ENCODE peak calls at places on chromosome 18, in six cellular contexts. Z is IMR-90, G is H9, I is H1, Y is trophoblast cell, J is mesenchymal stem cell. N is an unnamed sample. For H3K79me1, the result is how much of the 10 kb centered on the place peaks cover.

GRCh38 chr18:58716046-58716766 is 44.9 kb downstream of the MALT1 start:
- DNase-seq in Z (peak), G (no peak), I (no peak), Y (no peak), J (peak), N (no peak)

GRCh38 chr18:79801641-79802040 is 3.9 kb downstream of the KCNG2 start:
- DNase-seq in Z (no peak), G (no peak), I (no peak), Y (no peak), J (no peak), N (no peak)

GRCh38 chr18:46297621-46298020 is 193.4 kb downstream of the HAUS1 start:
- DNase-seq in Z (no peak), G (no peak), I (no peak), Y (no peak), J (no peak), N (no peak)

GRCh38 chr18:33837191-33837590 is 259.2 kb downstream of the ASXL3 start:
- DNase-seq in Z (no peak), G (no peak), I (no peak), Y (no peak), J (no peak), N (no peak)

GRCh38 chr18:57008001-57008686 is 138.7 kb upstream of the BOD1L2 start:
- DNase-seq in Z (no peak), G (peak), I (no peak), Y (no peak), J (no peak), N (no peak)

GRCh38 chr18:49340446-49340845 is 120.0 kb downstream of the DYM start:
- DNase-seq in Z (peak), G (no peak), I (no peak), Y (no peak), J (peak), N (no peak)

GRCh38 chr18:48186084-48186798 is 222.9 kb downstream of the ZBTB7C start:
- DNase-seq in Z (no peak), G (peak), I (no peak), Y (peak), J (no peak), N (peak)

GRCh38 chr18:48408111-48408726 is 964 bp downstream of the ZBTB7C start:
- DNase-seq in Z (no peak), G (no peak), I (no peak), Y (no peak), J (peak), N (no peak)

GRCh38 chr18:63477972-63478371 is 1.2 kb downstream of the SERPINB5 start:
- DNase-seq in Z (no peak), G (no peak), I (no peak), Y (no peak), J (peak), N (no peak)

GRCh38 chr18:32056613-32057358 is 34.9 kb upstream of the RNF138 start:
- DNase-seq in Z (no peak), G (no peak), I (no peak), Y (no peak), J (no peak), N (no peak)

GRCh38 chr18:7663305-7664023 is 96.3 kb downstream of the PTPRM start:
- DNase-seq in Z (no peak), G (no peak), I (no peak), Y (no peak), J (peak), N (no peak)

GRCh38 chr18:1840878-1841277 is 730.4 kb downstream of the METTL4 start:
- DNase-seq in Z (no peak), G (no peak), I (no peak), Y (no peak), J (no peak), N (no peak)

GRCh38 chr18:48868468-48869466 is 82.0 kb downstream of the SMAD7 start:
- DNase-seq in Z (peak), G (no peak), I (no peak), Y (peak), J (no peak), N (no peak)

GRCh38 chr18:80154293-80154692 is 45.2 kb downstream of the ADNP2 start:
- DNase-seq in Z (peak), G (peak), I (no peak), Y (no peak), J (peak), N (no peak)

GRCh38 chr18:44778788-44779187 is 98.1 kb downstream of the SETBP1 start:
- DNase-seq in Z (no peak), G (no peak), I (no peak), Y (no peak), J (no peak), N (no peak)

GRCh38 chr18:77765468-77765867 is 515.8 kb downstream of the GALR1 start:
- DNase-seq in Z (no peak), G (no peak), I (peak), Y (no peak), J (no peak), N (peak)

GRCh38 chr18:9494778-9495302 is 19.5 kb downstream of the RALBP1 start:
- DNase-seq in Z (peak), G (no peak), I (no peak), Y (peak), J (peak), N (no peak)

GRCh38 chr18:10663750-10664149 is 137.9 kb downstream of the NAPG start:
- DNase-seq in Z (no peak), G (no peak), I (no peak), Y (no peak), J (no peak), N (no peak)

GRCh38 chr18:47407736-47408135 is 156.3 kb upstream of the SKOR2 start:
- DNase-seq in Z (no peak), G (no peak), I (no peak), Y (no peak), J (no peak), N (no peak)

GRCh38 chr18:23188391-23188790 is 53.1 kb downstream of the CABLES1 start:
- DNase-seq in Z (no peak), G (no peak), I (no peak), Y (no peak), J (no peak), N (no peak)

GRCh38 chr18:28183418-28184078 is 6.6 kb upstream of the CDH2 start:
- DNase-seq in Z (peak), G (no peak), I (no peak), Y (peak), J (peak), N (no peak)

GRCh38 chr18:54284967-54285785 is 15.9 kb downstream of the POLI start:
- DNase-seq in Z (peak), G (no peak), I (no peak), Y (peak), J (peak), N (no peak)

GRCh38 chr18:45169610-45170009 is 445.7 kb upstream of the SLC14A2 start:
- DNase-seq in Z (peak), G (no peak), I (no peak), Y (peak), J (peak), N (no peak)

GRCh38 chr18:79479761-79480161 is 84.0 kb downstream of the NFATC1 start:
- DNase-seq in Z (no peak), G (no peak), I (no peak), Y (no peak), J (no peak), N (no peak)

GRCh38 chr18:1104265-1104792 is 199.7 kb downstream of the ADCYAP1 start:
- DNase-seq in Z (no peak), G (no peak), I (no peak), Y (no peak), J (peak), N (no peak)

GRCh38 chr18:44938396-44939036 is 257.8 kb downstream of the SETBP1 start:
- DNase-seq in Z (no peak), G (no peak), I (no peak), Y (no peak), J (no peak), N (no peak)

GRCh38 chr18:31316974-31317373 is 986 bp upstream of the DSG1 start:
- DNase-seq in Z (no peak), G (no peak), I (no peak), Y (no peak), J (no peak), N (no peak)

GRCh38 chr18:42274488-42275137 is 319.6 kb downstream of the PIK3C3 start:
- DNase-seq in Z (peak), G (peak), I (no peak), Y (no peak), J (peak), N (no peak)

GRCh38 chr18:21260621-21261020 is 18.6 kb downstream of the GREB1L start:
- DNase-seq in Z (no peak), G (no peak), I (no peak), Y (no peak), J (no peak), N (no peak)

GRCh38 chr18:66548747-66549146 is 55.1 kb downstream of the CDH19 start:
- DNase-seq in Z (no peak), G (no peak), I (no peak), Y (no peak), J (no peak), N (no peak)
- H4K91ac ChIP-seq in Z (no peak), G (no peak), I (no peak), Y (no peak), J (no peak), N (no peak)

DNA sequence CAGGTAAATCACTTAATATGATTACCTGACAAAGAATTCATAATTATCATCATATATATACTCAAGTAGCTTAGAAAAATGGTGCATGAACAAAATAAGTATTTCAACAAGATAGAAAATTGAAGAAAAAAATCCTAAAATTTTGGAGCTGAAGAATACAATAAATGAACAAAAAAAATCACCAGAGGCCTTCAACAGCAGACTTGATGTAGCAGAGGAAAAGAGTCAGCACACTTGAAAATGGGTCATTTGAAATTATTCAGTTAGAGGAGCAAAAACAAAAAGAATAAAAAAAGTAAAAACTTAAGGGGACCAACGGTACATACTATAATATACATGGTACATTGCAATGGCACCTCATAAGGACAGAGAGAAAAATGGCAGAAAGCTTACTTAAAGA is 40.2 kb upstream of the CD226 start:
- DNase-seq in Z (no peak), G (no peak), I (no peak), Y (no peak), J (no peak), N (no peak)
- H3K79me1 ChIP-seq in Z (under half), G (under half), I (under half), Y (under half), J (under half), N (under half)

DNA sequence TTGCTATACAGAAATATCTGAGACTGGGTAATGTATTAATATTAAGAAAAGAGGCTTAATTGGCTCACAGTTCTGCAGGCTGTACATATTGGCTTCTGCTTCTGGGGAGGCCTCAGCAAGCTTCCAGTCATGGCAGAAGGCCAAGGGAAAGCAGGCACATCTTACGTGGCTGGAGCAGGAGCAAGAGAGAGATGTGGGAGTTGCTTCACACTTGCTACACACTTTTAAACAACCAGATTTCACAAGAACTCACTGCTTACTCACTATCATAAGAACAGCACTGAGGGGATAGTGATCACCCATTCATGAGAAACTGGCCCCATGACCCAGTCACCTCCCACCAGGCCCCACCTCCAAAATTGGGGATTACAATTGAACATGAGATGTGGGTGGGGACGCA is 50.6 kb downstream of the MAPRE2 start:
- DNase-seq in Z (no peak), G (no peak), I (no peak), Y (no peak), J (no peak), N (no peak)
- H4K91ac ChIP-seq in Z (no peak), G (no peak), I (no peak), Y (no peak), J (no peak), N (no peak)

DNA sequence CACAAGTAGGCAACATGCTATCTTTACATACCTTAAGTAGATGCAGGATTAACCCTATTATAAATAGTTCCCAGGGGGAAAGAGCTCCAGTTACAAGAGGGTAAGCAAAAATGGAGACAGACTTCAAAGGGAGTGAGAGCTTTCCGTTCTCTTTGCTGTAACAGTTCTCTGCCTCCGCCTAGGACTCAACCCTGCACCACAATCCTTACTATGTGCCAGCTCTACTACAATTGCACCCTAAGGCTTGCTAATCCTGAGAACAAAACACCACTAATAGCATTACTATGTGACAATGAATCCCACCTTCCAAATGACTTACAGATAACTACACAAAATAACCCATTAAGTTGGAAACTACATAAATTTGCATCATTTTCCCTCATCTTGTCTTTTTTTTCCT is 7.7 kb downstream of the ZBTB14 start:
- DNase-seq in Z (no peak), G (no peak), I (no peak), Y (no peak), J (no peak), N (no peak)
- H3K79me1 ChIP-seq in Z (under half), G (under half), I (under half), Y (under half), J (under half), N (under half)

DNA sequence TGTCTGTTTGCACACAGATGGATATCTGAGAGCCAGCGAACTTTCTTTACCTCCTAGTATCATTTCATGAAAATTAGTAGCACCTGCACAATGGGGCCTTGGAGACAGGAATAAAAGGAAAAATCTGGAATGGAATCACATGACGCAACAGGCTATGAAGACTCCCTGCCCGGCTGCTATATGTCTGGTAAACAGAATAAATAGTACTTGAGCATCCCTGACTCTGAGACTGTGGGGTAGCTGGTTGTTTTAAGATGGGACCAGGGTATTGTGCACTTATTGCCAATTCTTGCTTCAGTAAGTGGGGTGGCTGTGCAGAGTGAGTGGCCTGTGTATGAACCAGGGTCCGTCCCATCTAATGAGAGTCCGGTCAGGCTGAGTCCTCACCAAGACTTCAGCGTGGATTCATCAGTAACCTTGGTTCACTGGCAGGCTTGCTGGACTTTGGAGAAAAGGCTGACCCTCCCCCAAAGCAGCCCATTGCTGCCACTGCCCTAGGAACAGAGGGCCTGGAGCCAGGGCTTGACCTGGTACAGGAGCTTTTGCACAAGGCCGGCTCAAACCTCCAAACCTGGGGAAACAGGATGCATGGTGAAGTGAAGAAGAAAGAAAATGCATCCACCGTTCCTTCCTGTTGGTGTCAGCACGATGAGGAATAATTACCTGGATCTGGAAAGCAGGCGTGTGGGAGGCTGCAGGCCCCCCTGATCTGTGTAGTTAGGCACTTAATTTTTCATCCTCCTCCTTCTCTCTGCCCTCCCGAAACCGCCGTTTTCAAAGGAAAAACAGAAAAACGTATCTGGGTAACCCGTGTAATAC is 147.4 kb downstream of the TGIF1 start:
- DNase-seq in Z (peak), G (no peak), I (no peak), Y (no peak), J (peak), N (no peak)
- H4K91ac ChIP-seq in Z (peak), G (no peak), I (peak), Y (peak), J (peak), N (no peak)

DNA sequence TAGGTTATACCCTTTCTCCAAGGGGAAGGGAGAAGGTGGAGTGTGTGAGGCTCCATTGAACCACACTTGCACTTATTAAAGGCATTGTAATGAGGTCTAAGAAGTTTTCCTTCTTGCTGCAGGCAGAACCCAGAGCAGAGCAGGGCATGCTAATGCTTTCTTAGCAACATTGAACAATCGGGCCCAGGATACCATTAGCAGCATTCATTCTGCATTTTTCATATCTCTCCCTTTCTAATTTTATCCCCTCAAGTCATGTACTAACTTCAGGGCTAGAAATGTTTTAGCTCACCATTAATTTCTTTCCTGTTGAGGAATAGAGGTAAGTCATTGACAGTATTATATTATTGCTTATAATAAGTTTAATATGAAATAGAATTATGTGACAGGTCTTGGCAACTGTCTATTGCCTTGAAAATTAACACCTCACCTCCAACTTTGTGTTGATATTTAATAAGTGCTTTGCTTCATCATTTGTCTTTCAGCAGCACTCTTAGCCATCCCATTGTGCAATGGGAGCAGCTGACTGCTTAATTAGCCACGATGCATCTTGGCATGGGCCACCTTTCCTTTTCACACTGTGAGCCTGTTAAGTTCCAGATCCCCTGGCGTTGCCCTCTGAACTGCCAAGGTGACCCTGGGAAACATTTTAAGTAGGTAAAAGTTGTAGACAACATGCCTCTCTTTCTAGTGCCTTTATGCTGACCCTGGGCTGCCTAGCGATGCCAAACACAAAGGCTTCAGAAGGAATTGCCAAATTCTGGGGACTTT is 300.8 kb upstream of the MEX3C start:
- DNase-seq in Z (no peak), G (no peak), I (no peak), Y (no peak), J (no peak), N (no peak)
- H3K79me1 ChIP-seq in Z (under half), G (under half), I (under half), Y (under half), J (under half), N (under half)

GRCh38 chr18:72651033-72651432 is 106.9 kb upstream of the CBLN2 start:
- DNase-seq in Z (no peak), G (no peak), I (no peak), Y (no peak), J (no peak), N (no peak)
- H4K91ac ChIP-seq in Z (no peak), G (no peak), I (no peak), Y (no peak), J (no peak), N (no peak)

GRCh38 chr18:68623342-68623741 is 91.6 kb downstream of the TMX3 start:
- DNase-seq in Z (peak), G (peak), I (peak), Y (peak), J (peak), N (peak)
- H3K79me1 ChIP-seq in Z (under half), G (under half), I (under half), Y (under half), J (under half), N (under half)

GRCh38 chr18:24559474-24560018 is 99.1 kb downstream of the HRH4 start:
- DNase-seq in Z (no peak), G (no peak), I (no peak), Y (no peak), J (no peak), N (no peak)
- H4K91ac ChIP-seq in Z (no peak), G (no peak), I (no peak), Y (no peak), J (no peak), N (no peak)

GRCh38 chr18:12645751-12646203 is 12.1 kb downstream of the SPIRE1 start:
- DNase-seq in Z (peak), G (no peak), I (no peak), Y (peak), J (no peak), N (no peak)
- H3K79me1 ChIP-seq in Z (under half), G (under half), I (under half), Y (under half), J (under half), N (under half)

N was measured in neuronal stem cell.